ENCODE peak calls at places on chromosomes 13 and 19, in five cellular contexts. One of them, this sample, is unnamed.

GRCh38 chr13:38213307-38213706 is 136.3 kb upstream of the UFM1 start:
- DNase-seq in GM23338: no peak
- DNase-seq in HFF-Myc: no peak
- DNase-seq in AG09319: no peak
- DNase-seq in AG04450: no peak
- DNase-seq in this sample: no peak

GRCh38 chr13:40622761-40623160 is 43.7 kb downstream of the FOXO1 start:
- DNase-seq in AG04450: no peak
- DNase-seq in AG09319: no peak
- DNase-seq in GM23338: no peak
- DNase-seq in HFF-Myc: no peak
- DNase-seq in this sample: no peak

GRCh38 chr13:87089391-87089790 is 581.8 kb upstream of the SLITRK5 start:
- DNase-seq in AG04450: peak
- DNase-seq in AG09319: peak
- DNase-seq in HFF-Myc: no peak
- DNase-seq in GM23338: peak
- DNase-seq in this sample: no peak

GRCh38 chr19:40165362-40165937 is 25.8 kb upstream of the MAP3K10 start:
- DNase-seq in AG09319: no peak
- DNase-seq in AG04450: no peak
- DNase-seq in GM23338: peak
- DNase-seq in HFF-Myc: no peak
- DNase-seq in this sample: no peak

GRCh38 chr19:44548736-44549135 is 19.3 kb upstream of the CEACAM20 start:
- DNase-seq in AG09319: no peak
- DNase-seq in AG04450: no peak
- DNase-seq in HFF-Myc: no peak
- DNase-seq in GM23338: no peak
- DNase-seq in this sample: no peak

GRCh38 chr19:31613683-31614219 is 264.5 kb upstream of the TSHZ3 start:
- DNase-seq in HFF-Myc: no peak
- DNase-seq in GM23338: no peak
- DNase-seq in AG04450: no peak
- DNase-seq in AG09319: no peak
- DNase-seq in this sample: no peak

GRCh38 chr13:26656919-26657318 is 99.4 kb downstream of the WASF3 start:
- DNase-seq in HFF-Myc: no peak
- DNase-seq in AG09319: peak
- DNase-seq in GM23338: peak
- DNase-seq in AG04450: peak
- DNase-seq in this sample: peak

GRCh38 chr13:29817604-29818378 is 32.6 kb downstream of the UBL3 start:
- DNase-seq in HFF-Myc: no peak
- DNase-seq in GM23338: no peak
- DNase-seq in AG09319: no peak
- DNase-seq in AG04450: no peak
- DNase-seq in this sample: peak

GRCh38 chr19:38057954-38058690 is 151.1 kb downstream of the SIPA1L3 start:
- DNase-seq in AG09319: no peak
- DNase-seq in HFF-Myc: no peak
- DNase-seq in AG04450: no peak
- DNase-seq in GM23338: no peak
- DNase-seq in this sample: no peak

GRCh38 chr13:42660367-42660965 is 86.5 kb downstream of the TNFSF11 start:
- DNase-seq in AG04450: no peak
- DNase-seq in HFF-Myc: peak
- DNase-seq in AG09319: no peak
- DNase-seq in GM23338: no peak
- DNase-seq in this sample: no peak

GRCh38 chr13:86445584-86446140 is 646.4 kb upstream of the SLITRK6 start:
- DNase-seq in HFF-Myc: no peak
- DNase-seq in GM23338: no peak
- DNase-seq in AG04450: no peak
- DNase-seq in AG09319: no peak
- DNase-seq in this sample: no peak

GRCh38 chr19:8206147-8207087 is 2.8 kb upstream of the CERS4 start:
- DNase-seq in AG09319: no peak
- DNase-seq in HFF-Myc: no peak
- DNase-seq in GM23338: peak
- DNase-seq in AG04450: no peak
- DNase-seq in this sample: no peak

GRCh38 chr13:75867718-75868117 is 231.6 kb downstream of the LMO7 start:
- DNase-seq in HFF-Myc: no peak
- DNase-seq in AG09319: no peak
- DNase-seq in AG04450: no peak
- DNase-seq in GM23338: no peak
- DNase-seq in this sample: no peak

GRCh38 chr13:113926301-113926761 is 47.5 kb downstream of the C13orf46 start:
- DNase-seq in HFF-Myc: no peak
- DNase-seq in GM23338: no peak
- DNase-seq in AG04450: no peak
- DNase-seq in AG09319: peak
- DNase-seq in this sample: no peak

GRCh38 chr13:30978981-30979956 is 46.8 kb downstream of the TEX26 start:
- DNase-seq in AG09319: no peak
- DNase-seq in GM23338: peak
- DNase-seq in HFF-Myc: no peak
- DNase-seq in AG04450: no peak
- DNase-seq in this sample: no peak

GRCh38 chr19:45135176-45135575 is 25.6 kb downstream of the NKPD1 start:
- DNase-seq in AG04450: no peak
- DNase-seq in AG09319: no peak
- DNase-seq in HFF-Myc: no peak
- DNase-seq in GM23338: no peak
- DNase-seq in this sample: no peak

GRCh38 chr13:110405597-110406450 is 98.7 kb downstream of the COL4A2 start:
- DNase-seq in HFF-Myc: no peak
- DNase-seq in GM23338: no peak
- DNase-seq in AG04450: no peak
- DNase-seq in AG09319: no peak
- DNase-seq in this sample: no peak

GRCh38 chr13:74067818-74068217 is 66.4 kb downstream of the KLF12 start:
- DNase-seq in AG09319: no peak
- DNase-seq in AG04450: no peak
- DNase-seq in HFF-Myc: no peak
- DNase-seq in GM23338: no peak
- DNase-seq in this sample: no peak

GRCh38 chr19:5103812-5104410 is 135.0 kb downstream of the KDM4B start:
- DNase-seq in AG04450: no peak
- DNase-seq in AG09319: no peak
- DNase-seq in HFF-Myc: no peak
- DNase-seq in GM23338: no peak
- DNase-seq in this sample: no peak

GRCh38 chr19:5103061-5103701 is 134.3 kb downstream of the KDM4B start:
- DNase-seq in HFF-Myc: no peak
- DNase-seq in AG04450: no peak
- DNase-seq in GM23338: no peak
- DNase-seq in AG09319: no peak
- DNase-seq in this sample: no peak

GRCh38 chr19:5104871-5105351 is 136.0 kb downstream of the KDM4B start:
- DNase-seq in HFF-Myc: no peak
- DNase-seq in GM23338: no peak
- DNase-seq in AG09319: no peak
- DNase-seq in AG04450: no peak
- DNase-seq in this sample: no peak

GRCh38 chr19:5101871-5102270 is 133.0 kb downstream of the KDM4B start:
- DNase-seq in GM23338: no peak
- DNase-seq in AG09319: no peak
- DNase-seq in AG04450: no peak
- DNase-seq in HFF-Myc: no peak
- DNase-seq in this sample: no peak

GRCh38 chr19:5102520-5102919 is 133.6 kb downstream of the KDM4B start:
- DNase-seq in HFF-Myc: no peak
- DNase-seq in AG09319: no peak
- DNase-seq in AG04450: no peak
- DNase-seq in GM23338: no peak
- DNase-seq in this sample: no peak
- TF ChIP-seq CTCF in HFF-Myc: no peak
- TF ChIP-seq CTCF in AG09319: no peak
- TF ChIP-seq CTCF in AG04450: no peak
- TF ChIP-seq CTCF in GM23338: no peak
- TF ChIP-seq CTCF in this sample: no peak

DNA sequence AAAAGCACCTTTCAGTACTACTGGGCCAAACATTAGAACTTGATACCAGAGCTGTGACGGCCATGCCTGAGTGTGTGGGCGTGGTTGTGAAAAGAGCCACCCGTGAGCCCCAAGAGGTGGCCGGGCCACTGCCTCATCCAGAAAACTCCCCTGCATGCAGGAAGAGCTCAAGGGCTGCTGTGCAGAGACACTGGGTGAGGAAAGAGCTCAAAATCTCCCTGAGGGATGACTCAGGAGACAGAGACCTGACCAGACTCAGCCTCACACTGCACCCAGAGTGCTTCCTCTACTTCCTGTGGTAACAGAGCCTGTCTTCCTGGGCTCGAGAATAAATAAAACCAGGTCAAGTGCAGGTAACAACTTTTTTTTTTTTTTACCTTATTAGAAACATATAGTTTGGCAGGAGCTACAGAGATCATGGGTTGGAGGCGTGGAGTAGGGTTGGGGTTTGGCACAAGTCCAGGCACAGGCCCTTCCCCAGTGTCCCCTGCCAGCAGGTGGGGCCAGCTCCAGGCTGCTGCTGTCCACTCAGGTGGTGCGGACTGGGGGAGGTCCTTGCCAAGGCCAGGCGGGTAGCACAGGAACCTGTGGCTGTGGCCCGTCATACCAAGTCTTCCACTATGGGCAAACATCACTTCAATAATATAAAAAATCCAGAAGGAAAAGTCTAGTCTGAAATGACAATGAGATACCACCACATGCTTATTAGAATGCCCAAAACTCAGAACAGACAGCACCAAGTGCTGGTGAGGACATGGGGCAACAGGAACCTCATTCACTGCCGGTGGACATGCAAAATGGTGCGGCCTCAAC is 25.5 kb downstream of the ELL start:
- DNase-seq in AG04450: no peak
- DNase-seq in AG09319: no peak
- DNase-seq in GM23338: no peak
- DNase-seq in HFF-Myc: no peak
- DNase-seq in this sample: no peak
- TF ChIP-seq CTCF in AG04450: no peak
- TF ChIP-seq CTCF in AG09319: no peak
- TF ChIP-seq CTCF in GM23338: peak
- TF ChIP-seq CTCF in HFF-Myc: no peak
- TF ChIP-seq CTCF in this sample: no peak

GRCh38 chr19:3969435-3970312 is 1.2 kb downstream of the DAPK3 start:
- DNase-seq in GM23338: peak
- DNase-seq in AG04450: peak
- DNase-seq in HFF-Myc: no peak
- DNase-seq in AG09319: no peak
- DNase-seq in this sample: no peak
- TF ChIP-seq CTCF in GM23338: no peak
- TF ChIP-seq CTCF in AG04450: peak
- TF ChIP-seq CTCF in HFF-Myc: peak
- TF ChIP-seq CTCF in AG09319: peak
- TF ChIP-seq CTCF in this sample: no peak

GRCh38 chr19:805600-806550 is 8.6 kb downstream of the PTBP1 start:
- DNase-seq in AG04450: no peak
- DNase-seq in GM23338: peak
- DNase-seq in AG09319: no peak
- DNase-seq in HFF-Myc: no peak
- DNase-seq in this sample: no peak

GRCh38 chr19:804419-805160 is 7.3 kb downstream of the PTBP1 start:
- DNase-seq in AG04450: no peak
- DNase-seq in AG09319: no peak
- DNase-seq in HFF-Myc: no peak
- DNase-seq in GM23338: no peak
- DNase-seq in this sample: no peak

GRCh38 chr19:803686-804418 is 6.6 kb downstream of the PTBP1 start:
- DNase-seq in AG09319: no peak
- DNase-seq in GM23338: no peak
- DNase-seq in AG04450: no peak
- DNase-seq in HFF-Myc: no peak
- DNase-seq in this sample: no peak

GRCh38 chr19:806815-807421 is 9.7 kb downstream of the PTBP1 start:
- DNase-seq in HFF-Myc: no peak
- DNase-seq in GM23338: peak
- DNase-seq in AG04450: no peak
- DNase-seq in AG09319: no peak
- DNase-seq in this sample: no peak

DNA sequence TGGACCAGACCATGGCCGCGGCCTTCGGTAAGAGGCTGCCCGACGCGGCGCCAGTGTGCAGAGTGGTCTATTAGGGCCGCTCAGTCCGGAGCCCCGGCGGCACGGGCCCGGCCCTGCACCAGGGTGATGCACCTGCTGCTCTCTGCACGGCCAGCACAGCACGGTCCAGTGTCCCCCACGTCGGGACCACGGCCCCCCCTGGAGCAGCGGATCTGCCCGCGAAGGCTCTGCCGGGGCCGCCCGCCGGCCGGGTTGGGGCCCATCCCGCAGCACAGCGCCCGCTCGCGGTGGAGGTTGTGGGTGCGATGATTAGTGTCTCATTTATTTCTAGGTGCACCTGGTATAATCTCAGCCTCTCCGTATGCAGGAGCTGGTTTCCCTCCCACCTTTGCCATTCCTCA is 7.9 kb downstream of the PTBP1 start:
- DNase-seq in AG04450: no peak
- DNase-seq in AG09319: no peak
- DNase-seq in GM23338: no peak
- DNase-seq in HFF-Myc: no peak
- DNase-seq in this sample: no peak
- TF ChIP-seq CTCF in AG04450: no peak
- TF ChIP-seq CTCF in AG09319: no peak
- TF ChIP-seq CTCF in GM23338: no peak
- TF ChIP-seq CTCF in HFF-Myc: no peak
- TF ChIP-seq CTCF in this sample: no peak

GRCh38 chr13:21051675-21052074 is 9.7 kb downstream of the LATS2 start:
- DNase-seq in HFF-Myc: no peak
- DNase-seq in AG09319: no peak
- DNase-seq in AG04450: no peak
- DNase-seq in GM23338: no peak
- DNase-seq in this sample: no peak
- TF ChIP-seq CTCF in HFF-Myc: no peak
- TF ChIP-seq CTCF in AG09319: no peak
- TF ChIP-seq CTCF in AG04450: no peak
- TF ChIP-seq CTCF in GM23338: no peak
- TF ChIP-seq CTCF in this sample: no peak

GRCh38 chr13:102569488-102569887 is 27.3 kb upstream of the TPP2 start:
- DNase-seq in HFF-Myc: no peak
- DNase-seq in AG04450: no peak
- DNase-seq in AG09319: no peak
- DNase-seq in GM23338: no peak
- DNase-seq in this sample: no peak

GRCh38 chr13:102567857-102568256 is 28.9 kb upstream of the TPP2 start:
- DNase-seq in AG09319: no peak
- DNase-seq in HFF-Myc: no peak
- DNase-seq in GM23338: peak
- DNase-seq in AG04450: no peak
- DNase-seq in this sample: no peak

GRCh38 chr13:102566513-102566912 is 30.3 kb upstream of the TPP2 start:
- DNase-seq in HFF-Myc: no peak
- DNase-seq in AG09319: no peak
- DNase-seq in GM23338: no peak
- DNase-seq in AG04450: no peak
- DNase-seq in this sample: no peak

GRCh38 chr13:102571075-102571474 is 25.7 kb upstream of the TPP2 start:
- DNase-seq in AG09319: no peak
- DNase-seq in AG04450: no peak
- DNase-seq in GM23338: peak
- DNase-seq in HFF-Myc: no peak
- DNase-seq in this sample: no peak
- TF ChIP-seq CTCF in AG09319: no peak
- TF ChIP-seq CTCF in AG04450: peak
- TF ChIP-seq CTCF in GM23338: peak
- TF ChIP-seq CTCF in HFF-Myc: no peak
- TF ChIP-seq CTCF in this sample: no peak

This sample was measured in GM12864.